ENCODE peak calls at places on chromosomes 6 and 20, in seven cellular contexts. One of them, this sample, is unnamed.
A peak's percentile ranks its signal among the peaks of the same experiment; 100 is the strongest.

GRCh38 chr20:10919549-10920140 is 245.8 kb upstream of the JAG1 start:
- DNase-seq in choroid plexus epithelial cell: peak; percentile 36
- DNase-seq in PC-3: peak; percentile 96
- DNase-seq in GM13977: no peak
- DNase-seq in hepatocyte: no peak
- DNase-seq in GM06990: no peak
- DNase-seq in AG04450: no peak
- DNase-seq in this sample: no peak

GRCh38 chr6:36969240-36969691 is 14.7 kb downstream of the PI16 start:
- DNase-seq in choroid plexus epithelial cell: no peak
- DNase-seq in PC-3: no peak
- DNase-seq in GM13977: no peak
- DNase-seq in hepatocyte: no peak
- DNase-seq in GM06990: no peak
- DNase-seq in AG04450: no peak
- DNase-seq in this sample: no peak

GRCh38 chr20:6185268-6185667 is 62.4 kb upstream of the FERMT1 start:
- DNase-seq in choroid plexus epithelial cell: peak; percentile 11
- DNase-seq in PC-3: peak; percentile 15
- DNase-seq in GM13977: no peak
- DNase-seq in hepatocyte: peak; percentile 11
- DNase-seq in GM06990: no peak
- DNase-seq in AG04450: no peak
- DNase-seq in this sample: no peak

GRCh38 chr6:90233994-90234393 is 62.6 kb downstream of the BACH2 start:
- DNase-seq in choroid plexus epithelial cell: no peak
- DNase-seq in PC-3: no peak
- DNase-seq in GM13977: no peak
- DNase-seq in hepatocyte: no peak
- DNase-seq in GM06990: no peak
- DNase-seq in AG04450: no peak
- DNase-seq in this sample: no peak

GRCh38 chr20:35451295-35451694 is 4.1 kb upstream of the CEP250 start:
- DNase-seq in choroid plexus epithelial cell: no peak
- DNase-seq in PC-3: no peak
- DNase-seq in GM13977: no peak
- DNase-seq in hepatocyte: no peak
- DNase-seq in GM06990: no peak
- DNase-seq in AG04450: no peak
- DNase-seq in this sample: no peak

GRCh38 chr6:41428995-41429417 is 93.6 kb downstream of the NCR2 start:
- DNase-seq in choroid plexus epithelial cell: peak; percentile 44
- DNase-seq in PC-3: peak; percentile 36
- DNase-seq in GM13977: no peak
- DNase-seq in hepatocyte: peak; percentile 53
- DNase-seq in GM06990: no peak
- DNase-seq in AG04450: no peak
- DNase-seq in this sample: no peak

GRCh38 chr6:1336246-1336843 is 24.4 kb downstream of the FOXQ1 start:
- DNase-seq in choroid plexus epithelial cell: peak; percentile 41
- DNase-seq in PC-3: peak; percentile 89
- DNase-seq in GM13977: no peak
- DNase-seq in hepatocyte: peak; percentile 76
- DNase-seq in GM06990: no peak
- DNase-seq in AG04450: no peak
- DNase-seq in this sample: no peak

GRCh38 chr20:48824830-48825550 is 2.8 kb downstream of the PREX1 start:
- DNase-seq in choroid plexus epithelial cell: no peak
- DNase-seq in PC-3: no peak
- DNase-seq in GM13977: no peak
- DNase-seq in hepatocyte: no peak
- DNase-seq in GM06990: no peak
- DNase-seq in AG04450: no peak
- DNase-seq in this sample: no peak

GRCh38 chr6:139508023-139508422 is 133.6 kb upstream of the CITED2 start:
- DNase-seq in choroid plexus epithelial cell: no peak
- DNase-seq in PC-3: no peak
- DNase-seq in GM13977: no peak
- DNase-seq in hepatocyte: no peak
- DNase-seq in GM06990: no peak
- DNase-seq in AG04450: no peak
- DNase-seq in this sample: no peak

GRCh38 chr6:137709424-137710281 is 157.4 kb upstream of the TNFAIP3 start:
- DNase-seq in choroid plexus epithelial cell: peak; percentile 62
- DNase-seq in PC-3: peak; percentile 89
- DNase-seq in GM13977: no peak
- DNase-seq in hepatocyte: no peak
- DNase-seq in GM06990: no peak
- DNase-seq in AG04450: no peak
- DNase-seq in this sample: no peak

GRCh38 chr20:36745234-36745926 is 510 bp downstream of the NDRG3 start:
- DNase-seq in choroid plexus epithelial cell: peak; percentile 16
- DNase-seq in PC-3: no peak
- DNase-seq in GM13977: no peak
- DNase-seq in hepatocyte: no peak
- DNase-seq in GM06990: no peak
- DNase-seq in AG04450: no peak
- DNase-seq in this sample: no peak

GRCh38 chr6:44268095-44268628 is 2.1 kb upstream of the TMEM151B start:
- DNase-seq in choroid plexus epithelial cell: peak; percentile 66
- DNase-seq in PC-3: peak; percentile 76
- DNase-seq in GM13977: peak; percentile 74
- DNase-seq in hepatocyte: peak; percentile 75
- DNase-seq in GM06990: no peak
- DNase-seq in AG04450: no peak
- DNase-seq in this sample: no peak

GRCh38 chr20:63315982-63316491 is 23.1 kb downstream of the COL20A1 start:
- DNase-seq in choroid plexus epithelial cell: no peak
- DNase-seq in PC-3: no peak
- DNase-seq in GM13977: no peak
- DNase-seq in hepatocyte: no peak
- DNase-seq in GM06990: no peak
- DNase-seq in AG04450: no peak
- DNase-seq in this sample: no peak

GRCh38 chr6:20191951-20192350 is 20.3 kb downstream of the MBOAT1 start:
- DNase-seq in choroid plexus epithelial cell: no peak
- DNase-seq in PC-3: no peak
- DNase-seq in GM13977: no peak
- DNase-seq in hepatocyte: no peak
- DNase-seq in GM06990: no peak
- DNase-seq in AG04450: no peak
- DNase-seq in this sample: no peak

GRCh38 chr6:133055527-133055966 is 185.6 kb upstream of the EYA4 start:
- DNase-seq in choroid plexus epithelial cell: no peak
- DNase-seq in PC-3: no peak
- DNase-seq in GM13977: no peak
- DNase-seq in hepatocyte: no peak
- DNase-seq in GM06990: no peak
- DNase-seq in AG04450: no peak
- DNase-seq in this sample: no peak

GRCh38 chr20:8043687-8044278 is 24.2 kb upstream of the TMX4 start:
- DNase-seq in choroid plexus epithelial cell: peak; percentile 78
- DNase-seq in PC-3: peak; percentile 88
- DNase-seq in GM13977: peak; percentile 56
- DNase-seq in hepatocyte: peak; percentile 82
- DNase-seq in GM06990: peak; percentile 15
- DNase-seq in AG04450: no peak
- DNase-seq in this sample: peak; percentile 20

GRCh38 chr20:4195499-4195898 is 180.1 kb upstream of the RNF24 start:
- DNase-seq in choroid plexus epithelial cell: peak; percentile 53
- DNase-seq in PC-3: peak; percentile 60
- DNase-seq in GM13977: no peak
- DNase-seq in hepatocyte: no peak
- DNase-seq in GM06990: no peak
- DNase-seq in AG04450: no peak
- DNase-seq in this sample: no peak
- TF ChIP-seq CTCF in choroid plexus epithelial cell: peak; percentile 70
- TF ChIP-seq CTCF in PC-3: peak; percentile 89
- TF ChIP-seq CTCF in GM13977: peak; percentile 14
- TF ChIP-seq CTCF in hepatocyte: peak; percentile 59
- TF ChIP-seq CTCF in GM06990: no peak
- TF ChIP-seq CTCF in AG04450: peak; percentile 60
- TF ChIP-seq CTCF in this sample: peak; percentile 61

GRCh38 chr20:45080867-45081616 is 19.9 kb downstream of the KCNS1 start:
- DNase-seq in choroid plexus epithelial cell: peak; percentile 57
- DNase-seq in PC-3: peak; percentile 69
- DNase-seq in GM13977: no peak
- DNase-seq in hepatocyte: no peak
- DNase-seq in GM06990: no peak
- DNase-seq in AG04450: no peak
- DNase-seq in this sample: no peak
- TF ChIP-seq CTCF in choroid plexus epithelial cell: peak; percentile 68
- TF ChIP-seq CTCF in PC-3: peak; percentile 86
- TF ChIP-seq CTCF in GM13977: peak; percentile 22
- TF ChIP-seq CTCF in hepatocyte: peak; percentile 22
- TF ChIP-seq CTCF in GM06990: peak; percentile 46
- TF ChIP-seq CTCF in AG04450: peak; percentile 66
- TF ChIP-seq CTCF in this sample: peak; percentile 39

DNA sequence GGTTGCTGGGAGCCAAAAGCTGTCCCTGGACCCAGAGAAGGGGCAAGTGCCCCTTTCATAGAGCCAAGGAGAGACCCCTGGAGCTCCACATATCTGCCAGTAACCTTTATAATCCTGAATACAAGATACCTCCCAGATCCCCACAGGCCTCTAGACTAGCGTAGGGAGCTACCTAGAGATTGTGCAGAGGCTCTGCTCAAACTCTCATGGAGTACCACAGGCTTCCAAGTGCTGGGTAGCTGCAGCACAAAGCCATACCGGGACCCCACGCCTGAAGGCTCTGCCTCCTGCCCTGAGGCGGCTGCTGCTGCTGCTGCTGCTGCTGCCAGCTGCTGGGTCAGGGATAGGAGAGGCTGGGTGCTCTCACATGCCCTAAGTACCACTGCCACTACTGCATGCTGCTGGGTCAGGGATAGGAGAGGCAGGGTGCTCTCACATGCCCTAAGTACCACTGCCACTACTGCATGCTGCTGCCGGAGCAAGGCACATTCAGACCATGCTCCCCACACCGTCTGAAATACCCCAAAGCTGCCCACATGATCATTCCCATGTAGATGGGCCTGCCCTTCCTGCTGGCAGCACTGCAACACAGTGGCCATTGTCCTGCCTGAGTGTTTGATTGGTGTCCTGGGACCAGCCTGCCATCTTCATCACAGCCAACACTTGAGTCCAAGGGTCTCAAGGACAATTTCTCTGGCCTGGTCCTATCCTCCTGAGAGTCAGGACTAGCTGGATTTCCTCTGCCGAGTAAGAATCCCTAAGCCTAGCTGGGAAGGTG is 1434.3 kb upstream of the ADGRB3 start:
- DNase-seq in choroid plexus epithelial cell: no peak
- DNase-seq in PC-3: no peak
- DNase-seq in GM13977: no peak
- DNase-seq in hepatocyte: no peak
- DNase-seq in GM06990: no peak
- DNase-seq in AG04450: no peak
- DNase-seq in this sample: no peak
- TF ChIP-seq CTCF in choroid plexus epithelial cell: no peak
- TF ChIP-seq CTCF in PC-3: no peak
- TF ChIP-seq CTCF in GM13977: no peak
- TF ChIP-seq CTCF in hepatocyte: no peak
- TF ChIP-seq CTCF in GM06990: no peak
- TF ChIP-seq CTCF in AG04450: no peak
- TF ChIP-seq CTCF in this sample: no peak

GRCh38 chr6:111727798-111728197 is 122.1 kb upstream of the TRAF3IP2 start:
- DNase-seq in choroid plexus epithelial cell: peak; percentile 61
- DNase-seq in PC-3: peak; percentile 27
- DNase-seq in GM13977: no peak
- DNase-seq in hepatocyte: no peak
- DNase-seq in GM06990: no peak
- DNase-seq in AG04450: no peak
- DNase-seq in this sample: no peak
- TF ChIP-seq CTCF in choroid plexus epithelial cell: peak; percentile 63
- TF ChIP-seq CTCF in PC-3: peak; percentile 26
- TF ChIP-seq CTCF in GM13977: no peak
- TF ChIP-seq CTCF in hepatocyte: no peak
- TF ChIP-seq CTCF in GM06990: peak; percentile 18
- TF ChIP-seq CTCF in AG04450: peak; percentile 50
- TF ChIP-seq CTCF in this sample: peak; percentile 13

GRCh38 chr20:1654994-1655393 is 2.6 kb downstream of the SIRPG start:
- DNase-seq in choroid plexus epithelial cell: no peak
- DNase-seq in PC-3: no peak
- DNase-seq in GM13977: no peak
- DNase-seq in hepatocyte: no peak
- DNase-seq in GM06990: no peak
- DNase-seq in AG04450: no peak
- DNase-seq in this sample: no peak
- TF ChIP-seq CTCF in choroid plexus epithelial cell: no peak
- TF ChIP-seq CTCF in PC-3: no peak
- TF ChIP-seq CTCF in GM13977: no peak
- TF ChIP-seq CTCF in hepatocyte: no peak
- TF ChIP-seq CTCF in GM06990: no peak
- TF ChIP-seq CTCF in AG04450: no peak
- TF ChIP-seq CTCF in this sample: no peak

GRCh38 chr6:109816452-109817374 is 125.6 kb downstream of the FIG4 start:
- DNase-seq in choroid plexus epithelial cell: no peak
- DNase-seq in PC-3: no peak
- DNase-seq in GM13977: no peak
- DNase-seq in hepatocyte: no peak
- DNase-seq in GM06990: no peak
- DNase-seq in AG04450: no peak
- DNase-seq in this sample: no peak
- TF ChIP-seq CTCF in choroid plexus epithelial cell: no peak
- TF ChIP-seq CTCF in PC-3: no peak
- TF ChIP-seq CTCF in GM13977: no peak
- TF ChIP-seq CTCF in hepatocyte: no peak
- TF ChIP-seq CTCF in GM06990: no peak
- TF ChIP-seq CTCF in AG04450: no peak
- TF ChIP-seq CTCF in this sample: no peak

DNA sequence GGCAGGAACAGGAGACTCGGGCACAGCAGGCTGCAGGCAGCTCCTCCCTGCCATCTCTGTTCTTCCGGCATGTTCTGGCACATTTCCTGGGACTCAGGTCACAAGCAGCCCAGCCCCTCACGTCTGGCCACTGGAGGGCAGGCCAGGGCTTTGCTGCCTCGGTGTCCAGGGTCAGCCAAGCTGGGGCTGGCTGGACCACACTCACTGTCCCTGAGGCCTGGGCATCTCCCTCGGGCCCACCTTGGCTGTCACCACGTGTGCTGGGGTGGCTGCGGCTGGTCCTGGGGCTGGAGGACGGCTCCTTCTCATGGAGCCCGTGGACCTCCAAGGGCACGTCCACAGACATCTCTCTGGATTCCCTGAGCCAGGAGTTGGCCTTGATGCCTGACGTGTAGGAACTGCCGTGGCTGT is 18.5 kb downstream of the FRMD1 start:
- DNase-seq in choroid plexus epithelial cell: peak; percentile 83
- DNase-seq in PC-3: peak; percentile 28
- DNase-seq in GM13977: no peak
- DNase-seq in hepatocyte: peak; percentile 80
- DNase-seq in GM06990: no peak
- DNase-seq in AG04450: peak; percentile 16
- DNase-seq in this sample: peak; percentile 4
- TF ChIP-seq CTCF in choroid plexus epithelial cell: peak; percentile 85
- TF ChIP-seq CTCF in PC-3: peak; percentile 50
- TF ChIP-seq CTCF in GM13977: no peak
- TF ChIP-seq CTCF in hepatocyte: peak; percentile 63
- TF ChIP-seq CTCF in GM06990: no peak
- TF ChIP-seq CTCF in AG04450: peak; percentile 57
- TF ChIP-seq CTCF in this sample: peak; percentile 43